ENCODE peak calls at places on chromosomes 2 and 18, in eight cellular contexts. One of them, this sample, is unnamed. For H3K4me1, the result is how much of the 10 kb centered on the place peaks cover.

GRCh38 chr2:48305569-48305968 is 224.4 kb upstream of the STON1 start:
- DNase-seq in IMR-90: no peak
- DNase-seq in transverse colon: no peak
- DNase-seq in A549: no peak
- DNase-seq in Peyer's patch: no peak
- DNase-seq in sigmoid colon: no peak
- DNase-seq in adrenal gland: no peak
- DNase-seq in thyroid gland: no peak
- DNase-seq in this sample: no peak

GRCh38 chr2:124323321-124323720 is 298.2 kb downstream of the CNTNAP5 start:
- DNase-seq in IMR-90: no peak
- DNase-seq in transverse colon: no peak
- DNase-seq in A549: no peak
- DNase-seq in Peyer's patch: no peak
- DNase-seq in sigmoid colon: no peak
- DNase-seq in adrenal gland: no peak
- DNase-seq in thyroid gland: no peak
- DNase-seq in this sample: no peak

GRCh38 chr2:203959265-203960034 is 22.9 kb downstream of the ICOS start:
- DNase-seq in IMR-90: no peak
- DNase-seq in transverse colon: no peak
- DNase-seq in A549: no peak
- DNase-seq in Peyer's patch: no peak
- DNase-seq in sigmoid colon: no peak
- DNase-seq in adrenal gland: no peak
- DNase-seq in thyroid gland: no peak
- DNase-seq in this sample: no peak

GRCh38 chr2:8389373-8390108 is 292.3 kb upstream of the ID2 start:
- DNase-seq in IMR-90: peak
- DNase-seq in transverse colon: no peak
- DNase-seq in A549: no peak
- DNase-seq in Peyer's patch: no peak
- DNase-seq in sigmoid colon: no peak
- DNase-seq in adrenal gland: no peak
- DNase-seq in thyroid gland: no peak
- DNase-seq in this sample: no peak

GRCh38 chr18:78770149-78771139 is 209.2 kb upstream of the SALL3 start:
- DNase-seq in IMR-90: no peak
- DNase-seq in transverse colon: no peak
- DNase-seq in A549: no peak
- DNase-seq in Peyer's patch: peak
- DNase-seq in sigmoid colon: peak
- DNase-seq in adrenal gland: no peak
- DNase-seq in thyroid gland: no peak
- DNase-seq in this sample: no peak

GRCh38 chr2:238155051-238155760 is 3.6 kb upstream of the ERFE start:
- DNase-seq in IMR-90: peak
- DNase-seq in transverse colon: no peak
- DNase-seq in A549: no peak
- DNase-seq in Peyer's patch: no peak
- DNase-seq in sigmoid colon: no peak
- DNase-seq in adrenal gland: peak
- DNase-seq in thyroid gland: peak
- DNase-seq in this sample: no peak

GRCh38 chr2:73827018-73827417 is 1.7 kb upstream of the STAMBP start:
- DNase-seq in IMR-90: peak
- DNase-seq in transverse colon: no peak
- DNase-seq in A549: peak
- DNase-seq in Peyer's patch: no peak
- DNase-seq in sigmoid colon: no peak
- DNase-seq in adrenal gland: no peak
- DNase-seq in thyroid gland: no peak
- DNase-seq in this sample: no peak

GRCh38 chr2:195364015-195364965 is 292.7 kb upstream of the SLC39A10 start:
- DNase-seq in IMR-90: peak
- DNase-seq in transverse colon: no peak
- DNase-seq in A549: no peak
- DNase-seq in Peyer's patch: no peak
- DNase-seq in sigmoid colon: no peak
- DNase-seq in adrenal gland: no peak
- DNase-seq in thyroid gland: no peak
- DNase-seq in this sample: no peak

GRCh38 chr2:236918513-236918912 is 167.2 kb upstream of the COPS8 start:
- DNase-seq in IMR-90: no peak
- DNase-seq in transverse colon: no peak
- DNase-seq in A549: no peak
- DNase-seq in Peyer's patch: no peak
- DNase-seq in sigmoid colon: no peak
- DNase-seq in adrenal gland: no peak
- DNase-seq in thyroid gland: no peak
- DNase-seq in this sample: no peak

GRCh38 chr2:220280741-220281140 is 653.3 kb downstream of the SLC4A3 start:
- DNase-seq in IMR-90: no peak
- DNase-seq in transverse colon: no peak
- DNase-seq in A549: no peak
- DNase-seq in Peyer's patch: no peak
- DNase-seq in sigmoid colon: no peak
- DNase-seq in adrenal gland: no peak
- DNase-seq in thyroid gland: no peak
- DNase-seq in this sample: no peak

GRCh38 chr2:241496904-241497877 is 11.2 kb downstream of the STK25 start:
- DNase-seq in IMR-90: no peak
- DNase-seq in transverse colon: peak
- DNase-seq in A549: no peak
- DNase-seq in Peyer's patch: peak
- DNase-seq in sigmoid colon: no peak
- DNase-seq in adrenal gland: no peak
- DNase-seq in thyroid gland: no peak
- DNase-seq in this sample: no peak

GRCh38 chr2:128638741-128639477 is 320.2 kb upstream of the HS6ST1 start:
- DNase-seq in IMR-90: no peak
- DNase-seq in transverse colon: no peak
- DNase-seq in A549: no peak
- DNase-seq in Peyer's patch: peak
- DNase-seq in sigmoid colon: peak
- DNase-seq in adrenal gland: no peak
- DNase-seq in thyroid gland: no peak
- DNase-seq in this sample: no peak

GRCh38 chr18:845152-845819 is 33.2 kb upstream of the YES1 start:
- DNase-seq in IMR-90: peak
- DNase-seq in transverse colon: no peak
- DNase-seq in A549: peak
- DNase-seq in Peyer's patch: no peak
- DNase-seq in sigmoid colon: no peak
- DNase-seq in adrenal gland: no peak
- DNase-seq in thyroid gland: no peak
- DNase-seq in this sample: no peak

GRCh38 chr2:206343144-206343543 is 68.7 kb downstream of the ZDBF2 start:
- DNase-seq in IMR-90: no peak
- DNase-seq in transverse colon: no peak
- DNase-seq in A549: no peak
- DNase-seq in Peyer's patch: no peak
- DNase-seq in sigmoid colon: no peak
- DNase-seq in adrenal gland: no peak
- DNase-seq in thyroid gland: no peak
- DNase-seq in this sample: no peak

GRCh38 chr2:207504513-207505171 is 25.1 kb upstream of the CREB1 start:
- DNase-seq in IMR-90: peak
- DNase-seq in transverse colon: no peak
- DNase-seq in A549: no peak
- DNase-seq in Peyer's patch: no peak
- DNase-seq in sigmoid colon: no peak
- DNase-seq in adrenal gland: no peak
- DNase-seq in thyroid gland: peak
- DNase-seq in this sample: no peak

GRCh38 chr2:161384864-161385263 is 31.2 kb upstream of the TBR1 start:
- DNase-seq in IMR-90: no peak
- DNase-seq in transverse colon: no peak
- DNase-seq in A549: no peak
- DNase-seq in Peyer's patch: no peak
- DNase-seq in sigmoid colon: no peak
- DNase-seq in adrenal gland: no peak
- DNase-seq in thyroid gland: no peak
- DNase-seq in this sample: no peak

GRCh38 chr2:175832886-175833285 is 169.2 kb downstream of the LNPK start:
- DNase-seq in IMR-90: no peak
- DNase-seq in transverse colon: no peak
- DNase-seq in A549: no peak
- DNase-seq in Peyer's patch: no peak
- DNase-seq in sigmoid colon: no peak
- DNase-seq in adrenal gland: no peak
- DNase-seq in thyroid gland: no peak
- DNase-seq in this sample: no peak

GRCh38 chr2:190726255-190726654 is 77.4 kb downstream of the NAB1 start:
- DNase-seq in IMR-90: peak
- DNase-seq in transverse colon: no peak
- DNase-seq in A549: no peak
- DNase-seq in Peyer's patch: no peak
- DNase-seq in sigmoid colon: no peak
- DNase-seq in adrenal gland: no peak
- DNase-seq in thyroid gland: no peak
- DNase-seq in this sample: no peak

GRCh38 chr2:102027036-102027702 is 35.4 kb downstream of the IL1R2 start:
- DNase-seq in IMR-90: peak
- DNase-seq in transverse colon: no peak
- DNase-seq in A549: no peak
- DNase-seq in Peyer's patch: no peak
- DNase-seq in sigmoid colon: no peak
- DNase-seq in adrenal gland: peak
- DNase-seq in thyroid gland: no peak
- DNase-seq in this sample: no peak

GRCh38 chr2:119367472-119368099 is 809 bp downstream of the DBI start:
- DNase-seq in IMR-90: no peak
- DNase-seq in transverse colon: peak
- DNase-seq in A549: peak
- DNase-seq in Peyer's patch: peak
- DNase-seq in sigmoid colon: peak
- DNase-seq in adrenal gland: peak
- DNase-seq in thyroid gland: peak
- DNase-seq in this sample: peak

GRCh38 chr2:196075196-196075595 is 6.6 kb upstream of the DNAH7 start:
- DNase-seq in IMR-90: peak
- DNase-seq in transverse colon: no peak
- DNase-seq in A549: no peak
- DNase-seq in Peyer's patch: no peak
- DNase-seq in sigmoid colon: no peak
- DNase-seq in adrenal gland: no peak
- DNase-seq in thyroid gland: no peak
- DNase-seq in this sample: no peak

GRCh38 chr2:223580951-223581350 is 21.2 kb downstream of the SCG2 start:
- DNase-seq in IMR-90: peak
- DNase-seq in transverse colon: no peak
- DNase-seq in A549: peak
- DNase-seq in Peyer's patch: no peak
- DNase-seq in sigmoid colon: no peak
- DNase-seq in adrenal gland: no peak
- DNase-seq in thyroid gland: peak
- DNase-seq in this sample: no peak

GRCh38 chr2:69773201-69773600 is 31.3 kb downstream of the ANXA4 start:
- DNase-seq in IMR-90: peak
- DNase-seq in transverse colon: no peak
- DNase-seq in A549: peak
- DNase-seq in Peyer's patch: no peak
- DNase-seq in sigmoid colon: no peak
- DNase-seq in adrenal gland: peak
- DNase-seq in thyroid gland: no peak
- DNase-seq in this sample: no peak

GRCh38 chr18:58552057-58552461 is 76.8 kb downstream of the ALPK2 start:
- DNase-seq in IMR-90: peak
- DNase-seq in transverse colon: no peak
- DNase-seq in A549: no peak
- DNase-seq in Peyer's patch: no peak
- DNase-seq in sigmoid colon: no peak
- DNase-seq in adrenal gland: no peak
- DNase-seq in thyroid gland: no peak
- DNase-seq in this sample: no peak

GRCh38 chr2:196594158-196594557 is 45.4 kb upstream of the CCDC150 start:
- DNase-seq in IMR-90: no peak
- DNase-seq in transverse colon: no peak
- DNase-seq in A549: no peak
- DNase-seq in Peyer's patch: no peak
- DNase-seq in sigmoid colon: no peak
- DNase-seq in adrenal gland: no peak
- DNase-seq in thyroid gland: no peak
- DNase-seq in this sample: no peak

GRCh38 chr2:216918088-216918680 is 58.3 kb upstream of the TNP1 start:
- DNase-seq in IMR-90: peak
- DNase-seq in transverse colon: peak
- DNase-seq in A549: peak
- DNase-seq in Peyer's patch: no peak
- DNase-seq in sigmoid colon: no peak
- DNase-seq in adrenal gland: peak
- DNase-seq in thyroid gland: no peak
- DNase-seq in this sample: no peak

GRCh38 chr2:73947412-73948018 is 20.8 kb downstream of the DGUOK start:
- DNase-seq in IMR-90: no peak
- DNase-seq in transverse colon: no peak
- DNase-seq in A549: no peak
- DNase-seq in Peyer's patch: no peak
- DNase-seq in sigmoid colon: no peak
- DNase-seq in adrenal gland: no peak
- DNase-seq in thyroid gland: no peak
- DNase-seq in this sample: no peak

GRCh38 chr18:9354256-9354655 is 19.7 kb downstream of the TWSG1 start:
- DNase-seq in IMR-90: peak
- DNase-seq in transverse colon: no peak
- DNase-seq in A549: no peak
- DNase-seq in Peyer's patch: no peak
- DNase-seq in sigmoid colon: no peak
- DNase-seq in adrenal gland: no peak
- DNase-seq in thyroid gland: no peak
- DNase-seq in this sample: no peak
- TF ChIP-seq POLR2A in IMR-90: no peak
- TF ChIP-seq POLR2A in transverse colon: no peak
- TF ChIP-seq POLR2A in A549: no peak
- TF ChIP-seq POLR2A in Peyer's patch: no peak
- TF ChIP-seq POLR2A in sigmoid colon: no peak
- TF ChIP-seq POLR2A in adrenal gland: no peak
- TF ChIP-seq POLR2A in thyroid gland: no peak
- TF ChIP-seq POLR2A in this sample: no peak

GRCh38 chr2:52537588-52537987 is 1230.0 kb upstream of the CHAC2 start:
- DNase-seq in IMR-90: no peak
- DNase-seq in transverse colon: no peak
- DNase-seq in A549: no peak
- DNase-seq in Peyer's patch: no peak
- DNase-seq in sigmoid colon: no peak
- DNase-seq in adrenal gland: no peak
- DNase-seq in thyroid gland: no peak
- DNase-seq in this sample: no peak
- H3K4me1 ChIP-seq in IMR-90: under half
- H3K4me1 ChIP-seq in transverse colon: under half
- H3K4me1 ChIP-seq in A549: under half
- H3K4me1 ChIP-seq in Peyer's patch: under half
- H3K4me1 ChIP-seq in sigmoid colon: under half
- H3K4me1 ChIP-seq in adrenal gland: under half
- H3K4me1 ChIP-seq in thyroid gland: under half
- H3K4me1 ChIP-seq in this sample: under half

GRCh38 chr2:215430528-215431187 is 5.2 kb downstream of the FN1 start:
- DNase-seq in IMR-90: peak
- DNase-seq in transverse colon: no peak
- DNase-seq in A549: no peak
- DNase-seq in Peyer's patch: no peak
- DNase-seq in sigmoid colon: no peak
- DNase-seq in adrenal gland: no peak
- DNase-seq in thyroid gland: no peak
- DNase-seq in this sample: no peak
- TF ChIP-seq POLR2A in IMR-90: peak
- TF ChIP-seq POLR2A in transverse colon: no peak
- TF ChIP-seq POLR2A in A549: no peak
- TF ChIP-seq POLR2A in Peyer's patch: no peak
- TF ChIP-seq POLR2A in sigmoid colon: no peak
- TF ChIP-seq POLR2A in adrenal gland: no peak
- TF ChIP-seq POLR2A in thyroid gland: no peak
- TF ChIP-seq POLR2A in this sample: no peak

GRCh38 chr2:200308001-200308400 is 1.5 kb downstream of the SPATS2L start:
- DNase-seq in IMR-90: peak
- DNase-seq in transverse colon: no peak
- DNase-seq in A549: no peak
- DNase-seq in Peyer's patch: no peak
- DNase-seq in sigmoid colon: no peak
- DNase-seq in adrenal gland: no peak
- DNase-seq in thyroid gland: no peak
- DNase-seq in this sample: no peak
- H3K4me1 ChIP-seq in IMR-90: under half
- H3K4me1 ChIP-seq in transverse colon: under half
- H3K4me1 ChIP-seq in A549: half or more
- H3K4me1 ChIP-seq in Peyer's patch: under half
- H3K4me1 ChIP-seq in sigmoid colon: under half
- H3K4me1 ChIP-seq in adrenal gland: under half
- H3K4me1 ChIP-seq in thyroid gland: under half
- H3K4me1 ChIP-seq in this sample: under half

This sample was measured in breast epithelium.